ENCODE peak calls at places on chromosome 5, in six cellular contexts. F, I, Z, Q, J and A are unnamed samples.

GRCh38 chr5:24188196-24188595 is 456.6 kb downstream of the CDH10 start:
- DNase-seq in Q (no peak), J (no peak), Z (no peak), F (no peak), I (no peak), A (no peak)

GRCh38 chr5:163535290-163535689 is 29.9 kb downstream of the MAT2B start:
- DNase-seq in Z (no peak), I (no peak), J (no peak), Q (no peak), F (no peak), A (no peak)

GRCh38 chr5:5422819-5423515 is 490 bp downstream of the ICE1 start:
- DNase-seq in I (no peak), F (no peak), Z (no peak), Q (no peak), J (no peak), A (no peak)

GRCh38 chr5:180526265-180526664 is 32.1 kb downstream of the CNOT6 start:
- DNase-seq in Z (no peak), I (no peak), J (no peak), F (no peak), Q (peak; percentile 5), A (no peak)

GRCh38 chr5:35198096-35198495 is 32.2 kb downstream of the PRLR start:
- DNase-seq in J (no peak), I (no peak), Z (peak; percentile 69), Q (peak; percentile 85), F (peak; percentile 89), A (peak; percentile 45)

GRCh38 chr5:116023619-116024018 is 8.7 kb upstream of the ARL14EPL start:
- DNase-seq in J (no peak), I (no peak), Z (no peak), F (no peak), Q (no peak), A (no peak)

GRCh38 chr5:143341807-143342570 is 61.5 kb downstream of the NR3C1 start:
- DNase-seq in Z (peak; percentile 43), I (no peak), Q (peak; percentile 88), J (no peak), F (no peak), A (peak; percentile 83)

GRCh38 chr5:33662721-33663435 is 222.1 kb downstream of the TARS1 start:
- DNase-seq in F (no peak), Z (no peak), J (no peak), Q (peak; percentile 81), I (no peak), A (peak; percentile 76)

GRCh38 chr5:8060235-8061139 is 191.5 kb downstream of the MTRR start:
- DNase-seq in Q (no peak), Z (no peak), I (no peak), J (no peak), F (no peak), A (no peak)

GRCh38 chr5:154860765-154861164 is 2.3 kb downstream of the CNOT8 start:
- DNase-seq in J (no peak), I (no peak), F (no peak), Q (no peak), Z (no peak), A (no peak)

GRCh38 chr5:34789021-34789531 is 49.9 kb upstream of the TTC23L start:
- DNase-seq in F (no peak), I (no peak), J (no peak), Q (peak; percentile 68), Z (peak; percentile 47), A (peak; percentile 87)